ENCODE peak calls at places on chromosomes 4 and X, in eight cellular contexts. V, N, C, O, H, X, R and G are unnamed samples.

GRCh38 chr4:105765690-105766407 is 57.3 kb downstream of the GSTCD start:
- DNase-seq in V (peak; percentile 90), N (no peak), C (no peak), O (no peak), H (peak; percentile 92), X (peak; percentile 83), R (peak; percentile 44), G (peak; percentile 81)

GRCh38 chr4:52037730-52038108 is 380 bp downstream of the SGCB start:
- DNase-seq in V (peak; percentile 56), N (no peak), C (no peak), O (peak; percentile 55), H (peak; percentile 50), X (peak; percentile 42), R (no peak), G (no peak)

GRCh38 chr4:151555151-151555945 is 146.4 kb downstream of the FHIP1A start:
- DNase-seq in V (no peak), N (no peak), C (no peak), O (no peak), H (peak; percentile 39), X (no peak), R (no peak), G (no peak)

GRCh38 chr4:123546123-123546654 is 149.6 kb downstream of the SPRY1 start:
- DNase-seq in V (no peak), N (no peak), C (no peak), O (no peak), H (no peak), X (no peak), R (peak; percentile 32), G (no peak)

GRCh38 chr4:152258804-152259708 is 276.8 kb downstream of the FBXW7 start:
- DNase-seq in V (peak; percentile 45), N (no peak), C (no peak), O (no peak), H (peak; percentile 82), X (peak; percentile 94), R (peak; percentile 23), G (peak; percentile 60)

GRCh38 chr4:102503301-102503746 is 2.2 kb downstream of the NFKB1 start:
- DNase-seq in V (no peak), N (no peak), C (no peak), O (no peak), H (no peak), X (peak; percentile 16), R (no peak), G (no peak)

GRCh38 chrX:46577116-46578005 is 3.8 kb downstream of the CHST7 start:
- DNase-seq in V (no peak), N (no peak), C (no peak), O (no peak), H (no peak), X (no peak), R (no peak), G (no peak)

GRCh38 chr4:104589264-104589868 is 94.7 kb upstream of the CXXC4 start:
- DNase-seq in V (peak; percentile 13), N (no peak), C (no peak), O (no peak), H (no peak), X (no peak), R (no peak), G (no peak)

GRCh38 chrX:115367956-115368355 is 78.4 kb downstream of the LUZP4 start:
- DNase-seq in V (peak; percentile 22), N (no peak), C (no peak), O (no peak), H (peak; percentile 29), X (peak; percentile 74), R (no peak), G (no peak)

GRCh38 chr4:145132521-145133098 is 34.5 kb downstream of the ABCE1 start:
- DNase-seq in V (peak; percentile 26), N (no peak), C (no peak), O (no peak), H (peak; percentile 38), X (peak; percentile 91), R (no peak), G (peak; percentile 9)

GRCh38 chrX:71181558-71181909 is 36.9 kb downstream of the NLGN3 start:
- DNase-seq in V (no peak), N (no peak), C (no peak), O (no peak), H (no peak), X (no peak), R (no peak), G (no peak)

GRCh38 chr4:121696641-121697461 is at the start of gene ANXA5:
- DNase-seq in V (peak; percentile 88), N (peak; percentile 53), C (peak; percentile 96), O (peak; percentile 84), H (peak; percentile 89), X (peak; percentile 88), R (peak; percentile 96), G (peak; percentile 65)

GRCh38 chrX:31522760-31523159 is 450.9 kb upstream of the FTHL17 start:
- DNase-seq in V (no peak), N (no peak), C (no peak), O (no peak), H (no peak), X (no peak), R (no peak), G (no peak)

GRCh38 chrX:101658661-101659477 is 781 bp downstream of the ARMCX2 start:
- DNase-seq in V (peak; percentile 40), N (peak; percentile 1), C (peak; percentile 88), O (peak; percentile 77), H (peak; percentile 59), X (peak; percentile 51), R (peak; percentile 75), G (no peak)

GRCh38 chrX:130793966-130794365 is 109.0 kb downstream of the ENOX2 start:
- DNase-seq in V (no peak), N (no peak), C (no peak), O (no peak), H (no peak), X (peak; percentile 2), R (no peak), G (no peak)

GRCh38 chr4:74039065-74039763 is 725 bp upstream of the CXCL3 start:
- DNase-seq in V (peak; percentile 39), N (no peak), C (no peak), O (no peak), H (peak; percentile 52), X (peak; percentile 51), R (no peak), G (no peak)
- H3K4me3 ChIP-seq in V (peak overlapping the region; percentile 76), N (peak overlapping the region; percentile 47), C (peak overlapping the region; percentile 60), O (peak overlapping the region; percentile 66), H (peak overlapping the region; percentile 67), X (peak overlapping the region; percentile 86), R (peak overlapping the region; percentile 90), G (peak overlapping the region; percentile 79)

GRCh38 chr4:46441116-46441859 is 51.4 kb upstream of the GABRA2 start:
- DNase-seq in V (peak; percentile 87), N (no peak), C (no peak), O (no peak), H (peak; percentile 1), X (no peak), R (no peak), G (no peak)
- H3K4me3 ChIP-seq in V (no peak overlapping the region), N (no peak overlapping the region), C (no peak overlapping the region), O (no peak overlapping the region), H (no peak overlapping the region), X (no peak overlapping the region), R (no peak overlapping the region), G (no peak overlapping the region)

GRCh38 chrX:47625365-47625764 is 4.4 kb downstream of the CFP start:
- DNase-seq in V (no peak), N (no peak), C (no peak), O (no peak), H (no peak), X (no peak), R (no peak), G (no peak)

GRCh38 chrX:47620303-47620685 is 637 bp upstream of the SYN1 start:
- DNase-seq in V (no peak), N (no peak), C (no peak), O (no peak), H (no peak), X (no peak), R (no peak), G (no peak)

GRCh38 chrX:47621851-47622250 is 2.2 kb upstream of the SYN1 start:
- DNase-seq in V (no peak), N (no peak), C (no peak), O (no peak), H (no peak), X (no peak), R (no peak), G (no peak)

GRCh38 chrX:47619486-47620302 is at the start of gene SYN1:
- DNase-seq in V (peak; percentile 79), N (no peak), C (peak; percentile 88), O (peak; percentile 84), H (peak; percentile 74), X (peak; percentile 60), R (peak; percentile 92), G (no peak)

DNA sequence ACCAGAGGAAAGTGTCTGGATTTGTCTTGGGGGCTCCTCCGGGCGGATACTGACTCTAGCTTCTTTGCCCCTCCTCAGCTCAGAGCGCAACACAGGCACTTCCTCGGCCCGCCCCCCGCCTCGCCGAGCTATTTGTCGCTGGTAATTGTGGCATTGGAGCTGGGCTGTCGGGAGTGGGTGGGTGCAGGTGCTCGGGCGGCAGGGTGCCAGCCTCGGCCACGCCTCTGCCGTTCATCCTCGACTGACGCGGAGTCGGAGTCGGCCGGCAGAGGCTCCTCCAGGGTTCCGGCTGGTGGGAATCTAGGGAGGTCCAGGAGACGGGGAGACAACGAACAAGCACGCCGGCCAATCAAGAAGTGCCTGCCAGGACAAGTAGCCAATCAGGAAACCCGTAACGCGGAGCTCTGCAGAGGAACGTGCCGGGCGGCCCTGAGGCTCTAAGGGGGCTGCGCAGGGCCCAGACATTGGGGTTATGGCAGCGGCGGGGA is 3.9 kb upstream of the SYN1 start:
- DNase-seq in V (peak; percentile 76), N (no peak), C (peak; percentile 64), O (peak; percentile 80), H (peak; percentile 68), X (peak; percentile 69), R (peak; percentile 75), G (peak; percentile 36)
- H3K4me3 ChIP-seq in V (no peak overlapping the region), N (no peak overlapping the region), C (peak overlapping the region; percentile 14), O (peak overlapping the region; percentile 20), H (peak overlapping the region; percentile 22), X (no peak overlapping the region), R (no peak overlapping the region), G (peak overlapping the region; percentile 45)

GRCh38 chrX:153928846-153929245 is 2.8 kb upstream of the ARHGAP4 start:
- DNase-seq in V (no peak), N (no peak), C (no peak), O (no peak), H (no peak), X (no peak), R (no peak), G (no peak)
- H3K4me3 ChIP-seq in V (no peak overlapping the region), N (no peak overlapping the region), C (peak overlapping the region; percentile 35), O (no peak overlapping the region), H (peak overlapping the region; percentile 21), X (no peak overlapping the region), R (no peak overlapping the region), G (no peak overlapping the region)

DNA sequence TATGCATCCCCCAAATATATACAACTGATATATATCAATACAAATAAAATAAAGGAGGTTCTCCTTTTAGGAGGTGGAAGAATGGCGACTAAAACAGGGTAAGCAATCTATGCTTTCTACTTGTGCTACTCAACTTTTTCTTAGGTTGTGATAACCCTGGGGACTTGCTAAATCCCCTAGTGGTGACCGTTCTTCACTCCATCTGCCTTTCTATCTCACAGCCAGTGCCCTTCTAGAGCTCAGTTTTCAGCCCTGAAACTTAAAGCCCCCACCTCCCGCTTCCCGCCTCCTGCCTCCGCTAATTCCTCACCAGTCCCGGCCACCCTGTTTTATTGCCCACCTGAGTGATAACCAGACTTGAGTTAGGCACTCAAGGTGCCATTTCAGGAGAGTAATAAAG is 15.5 kb upstream of the ESX1 start:
- DNase-seq in V (no peak), N (no peak), C (no peak), O (no peak), H (no peak), X (no peak), R (no peak), G (no peak)
- H3K4me3 ChIP-seq in V (no peak overlapping the region), N (no peak overlapping the region), C (no peak overlapping the region), O (no peak overlapping the region), H (no peak overlapping the region), X (no peak overlapping the region), R (no peak overlapping the region), G (peak overlapping the region; percentile 34)